ENCODE peak calls at places on chromosomes 3 and 15, in four cellular contexts. V, H, Z and L are unnamed samples.

GRCh38 chr3:39104961-39105686 is 2.3 kb downstream of the GORASP1 start:
- DNase-seq in V (no peak), H (no peak), Z (peak), L (no peak)

GRCh38 chr3:196268270-196269163 is 19.0 kb downstream of the PCYT1A start:
- DNase-seq in V (no peak), H (peak), Z (no peak), L (peak)

GRCh38 chr15:82767163-82767829 is 38.6 kb downstream of the FSD2 start:
- DNase-seq in V (no peak), H (no peak), Z (no peak), L (no peak)

GRCh38 chr3:101816215-101817149 is 32.8 kb upstream of the NFKBIZ start:
- DNase-seq in V (no peak), H (peak), Z (no peak), L (no peak)

GRCh38 chr3:71488391-71488809 is 95.1 kb downstream of the FOXP1 start:
- DNase-seq in V (no peak), H (no peak), Z (no peak), L (no peak)

GRCh38 chr15:68325721-68326120 is 48.2 kb downstream of the FEM1B start:
- DNase-seq in V (no peak), H (no peak), Z (no peak), L (no peak)

GRCh38 chr3:145807990-145808389 is 353.0 kb downstream of the PLOD2 start:
- DNase-seq in V (no peak), H (peak), Z (no peak), L (peak)

GRCh38 chr3:98148751-98149150 is 1.5 kb downstream of the OR5H14 start:
- DNase-seq in V (no peak), H (no peak), Z (no peak), L (no peak)

GRCh38 chr15:64896371-64897069 is 15.2 kb upstream of the ANKDD1A start:
- DNase-seq in V (no peak), H (no peak), Z (no peak), L (no peak)

GRCh38 chr15:77643764-77644163 is 11.1 kb upstream of the LINGO1 start:
- DNase-seq in V (no peak), H (no peak), Z (no peak), L (no peak)

GRCh38 chr3:111848246-111848645 is 10.8 kb upstream of the PHLDB2 start:
- DNase-seq in V (no peak), H (no peak), Z (no peak), L (no peak)

GRCh38 chr15:86797135-86797534 is 717.5 kb downstream of the AGBL1 start:
- DNase-seq in V (no peak), H (no peak), Z (no peak), L (no peak)

GRCh38 chr15:67548862-67549651 is 6.6 kb downstream of the MAP2K5 start:
- DNase-seq in V (no peak), H (no peak), Z (peak), L (no peak)

GRCh38 chr15:78035319-78035718 is 42.2 kb downstream of the TBC1D2B start:
- DNase-seq in V (no peak), H (peak), Z (no peak), L (no peak)

GRCh38 chr15:88894819-88895767 is at the start of gene HAPLN3:
- DNase-seq in V (peak), H (no peak), Z (no peak), L (peak)

GRCh38 chr3:122493296-122493695 is 21.4 kb downstream of the KPNA1 start:
- DNase-seq in V (no peak), H (peak), Z (no peak), L (no peak)

GRCh38 chr3:64351713-64352595 is 126.7 kb upstream of the PRICKLE2 start:
- DNase-seq in V (no peak), H (peak), Z (no peak), L (peak)

GRCh38 chr15:66901336-66902100 is 163.9 kb upstream of the SMAD3 start:
- DNase-seq in V (no peak), H (peak), Z (no peak), L (peak)

GRCh38 chr15:69154684-69155083 is 5.8 kb upstream of the GLCE start:
- DNase-seq in V (no peak), H (peak), Z (no peak), L (no peak)

GRCh38 chr3:182399978-182400737 is 393.1 kb upstream of the ATP11B start:
- DNase-seq in V (no peak), H (peak), Z (no peak), L (no peak)

GRCh38 chr3:157204431-157204830 is 44.5 kb upstream of the CCNL1 start:
- DNase-seq in V (no peak), H (peak), Z (peak), L (no peak)

GRCh38 chr15:62874933-62875625 is 167.5 kb upstream of the TPM1 start:
- DNase-seq in V (no peak), H (no peak), Z (no peak), L (no peak)

GRCh38 chr15:99976811-99977271 is 243.6 kb upstream of the LYSMD4 start:
- DNase-seq in V (no peak), H (peak), Z (no peak), L (no peak)

GRCh38 chr15:39118510-39118909 is 462.4 kb upstream of the THBS1 start:
- DNase-seq in V (no peak), H (peak), Z (no peak), L (no peak)

GRCh38 chr15:40249477-40250303 is 10.8 kb downstream of the PAK6 start:
- DNase-seq in V (no peak), H (peak), Z (no peak), L (no peak)

GRCh38 chr15:90004671-90005070 is 3.5 kb downstream of the ZNF710 start:
- DNase-seq in V (no peak), H (peak), Z (no peak), L (peak)